ENCODE peak calls at places on chromosomes 7 and 10, in six cellular contexts. One of them, this sample, is unnamed.

GRCh38 chr10:79402951-79403350 is 42.5 kb downstream of the ZCCHC24 start:
- DNase-seq in epithelial cell of esophagus: no peak
- DNase-seq in cardiac fibroblast: no peak
- DNase-seq in GM12878: no peak
- DNase-seq in GM20000: no peak
- DNase-seq in WTC11: no peak
- DNase-seq in this sample: no peak

GRCh38 chr10:43585046-43585445 is 10.6 kb upstream of the ZNF239 start:
- DNase-seq in epithelial cell of esophagus: peak; percentile 14
- DNase-seq in cardiac fibroblast: no peak
- DNase-seq in GM12878: no peak
- DNase-seq in GM20000: no peak
- DNase-seq in WTC11: no peak
- DNase-seq in this sample: no peak

GRCh38 chr10:96972264-96972663 is 140.2 kb downstream of the LCOR start:
- DNase-seq in epithelial cell of esophagus: no peak
- DNase-seq in cardiac fibroblast: no peak
- DNase-seq in GM12878: no peak
- DNase-seq in GM20000: no peak
- DNase-seq in WTC11: no peak
- DNase-seq in this sample: no peak

GRCh38 chr7:22214000-22214399 is 143.0 kb downstream of the RAPGEF5 start:
- DNase-seq in epithelial cell of esophagus: no peak
- DNase-seq in cardiac fibroblast: peak; percentile 23
- DNase-seq in GM12878: no peak
- DNase-seq in GM20000: no peak
- DNase-seq in WTC11: no peak
- DNase-seq in this sample: peak; percentile 52

GRCh38 chr10:6296456-6297214 is 93.9 kb downstream of the PFKFB3 start:
- DNase-seq in epithelial cell of esophagus: no peak
- DNase-seq in cardiac fibroblast: no peak
- DNase-seq in GM12878: no peak
- DNase-seq in GM20000: no peak
- DNase-seq in WTC11: no peak
- DNase-seq in this sample: no peak

GRCh38 chr10:60267802-60268201 is 121.9 kb downstream of the ANK3 start:
- DNase-seq in epithelial cell of esophagus: no peak
- DNase-seq in cardiac fibroblast: no peak
- DNase-seq in GM12878: no peak
- DNase-seq in GM20000: no peak
- DNase-seq in WTC11: no peak
- DNase-seq in this sample: no peak

GRCh38 chr7:155594961-155595366 is 48.6 kb upstream of the CNPY1 start:
- DNase-seq in epithelial cell of esophagus: peak; percentile 47
- DNase-seq in cardiac fibroblast: no peak
- DNase-seq in GM12878: no peak
- DNase-seq in GM20000: no peak
- DNase-seq in WTC11: peak; percentile 38
- DNase-seq in this sample: no peak

GRCh38 chr10:15408557-15408956 is 37.5 kb upstream of the FAM171A1 start:
- DNase-seq in epithelial cell of esophagus: no peak
- DNase-seq in cardiac fibroblast: no peak
- DNase-seq in GM12878: no peak
- DNase-seq in GM20000: no peak
- DNase-seq in WTC11: no peak
- DNase-seq in this sample: no peak

GRCh38 chr7:16271990-16272665 is 149.2 kb downstream of the CRPPA start:
- DNase-seq in epithelial cell of esophagus: peak; percentile 18
- DNase-seq in cardiac fibroblast: peak; percentile 11
- DNase-seq in GM12878: no peak
- DNase-seq in GM20000: no peak
- DNase-seq in WTC11: no peak
- DNase-seq in this sample: no peak

GRCh38 chr10:37704566-37704965 is 152.8 kb downstream of the ZNF248 start:
- DNase-seq in epithelial cell of esophagus: no peak
- DNase-seq in cardiac fibroblast: no peak
- DNase-seq in GM12878: no peak
- DNase-seq in GM20000: no peak
- DNase-seq in WTC11: no peak
- DNase-seq in this sample: no peak

GRCh38 chr7:1679966-1680730 is 10.1 kb downstream of the ELFN1 start:
- DNase-seq in epithelial cell of esophagus: no peak
- DNase-seq in cardiac fibroblast: no peak
- DNase-seq in GM12878: no peak
- DNase-seq in GM20000: no peak
- DNase-seq in WTC11: no peak
- DNase-seq in this sample: no peak

GRCh38 chr10:127996586-127996985 is 89.7 kb downstream of the PTPRE start:
- DNase-seq in epithelial cell of esophagus: peak; percentile 50
- DNase-seq in cardiac fibroblast: peak; percentile 73
- DNase-seq in GM12878: no peak
- DNase-seq in GM20000: no peak
- DNase-seq in WTC11: no peak
- DNase-seq in this sample: no peak

GRCh38 chr10:31927597-31928530 is 767 bp downstream of the ARHGAP12 start:
- DNase-seq in epithelial cell of esophagus: peak; percentile 51
- DNase-seq in cardiac fibroblast: peak; percentile 52
- DNase-seq in GM12878: no peak
- DNase-seq in GM20000: peak; percentile 75
- DNase-seq in WTC11: peak; percentile 56
- DNase-seq in this sample: peak; percentile 56

GRCh38 chr10:11539191-11539868 is 72.1 kb downstream of the USP6NL start:
- DNase-seq in epithelial cell of esophagus: peak; percentile 62
- DNase-seq in cardiac fibroblast: peak; percentile 49
- DNase-seq in GM12878: no peak
- DNase-seq in GM20000: no peak
- DNase-seq in WTC11: no peak
- DNase-seq in this sample: no peak

GRCh38 chr7:45973725-45974532 is 52.9 kb upstream of the IGFBP3 start:
- DNase-seq in epithelial cell of esophagus: no peak
- DNase-seq in cardiac fibroblast: peak; percentile 54
- DNase-seq in GM12878: no peak
- DNase-seq in GM20000: no peak
- DNase-seq in WTC11: no peak
- DNase-seq in this sample: no peak

GRCh38 chr10:520402-520787 is 169.1 kb downstream of the DIP2C start:
- DNase-seq in epithelial cell of esophagus: peak; percentile 90
- DNase-seq in cardiac fibroblast: peak; percentile 60
- DNase-seq in GM12878: no peak
- DNase-seq in GM20000: no peak
- DNase-seq in WTC11: no peak
- DNase-seq in this sample: no peak

GRCh38 chr10:106401161-106401560 is 763.3 kb downstream of the SORCS1 start:
- DNase-seq in epithelial cell of esophagus: peak; percentile 44
- DNase-seq in cardiac fibroblast: peak; percentile 34
- DNase-seq in GM12878: no peak
- DNase-seq in GM20000: no peak
- DNase-seq in WTC11: no peak
- DNase-seq in this sample: no peak

GRCh38 chr7:48083114-48083830 is 5.8 kb upstream of the UPP1 start:
- DNase-seq in epithelial cell of esophagus: no peak
- DNase-seq in cardiac fibroblast: peak; percentile 84
- DNase-seq in GM12878: no peak
- DNase-seq in GM20000: no peak
- DNase-seq in WTC11: no peak
- DNase-seq in this sample: no peak

GRCh38 chr7:159096736-159097581 is 47.7 kb downstream of the VIPR2 start:
- DNase-seq in epithelial cell of esophagus: no peak
- DNase-seq in cardiac fibroblast: no peak
- DNase-seq in GM12878: no peak
- DNase-seq in GM20000: no peak
- DNase-seq in WTC11: no peak
- DNase-seq in this sample: no peak

GRCh38 chr7:121392277-121393004 is 3.7 kb downstream of the FAM3C start:
- DNase-seq in epithelial cell of esophagus: no peak
- DNase-seq in cardiac fibroblast: no peak
- DNase-seq in GM12878: no peak
- DNase-seq in GM20000: no peak
- DNase-seq in WTC11: no peak
- DNase-seq in this sample: no peak

GRCh38 chr10:76017026-76017732 is 585.8 kb downstream of the LRMDA start:
- DNase-seq in epithelial cell of esophagus: peak; percentile 6
- DNase-seq in cardiac fibroblast: no peak
- DNase-seq in GM12878: no peak
- DNase-seq in GM20000: no peak
- DNase-seq in WTC11: no peak
- DNase-seq in this sample: no peak

GRCh38 chr7:19984231-19984632 is 210.8 kb upstream of the TMEM196 start:
- DNase-seq in epithelial cell of esophagus: peak; percentile 6
- DNase-seq in cardiac fibroblast: no peak
- DNase-seq in GM12878: no peak
- DNase-seq in GM20000: no peak
- DNase-seq in WTC11: peak; percentile 50
- DNase-seq in this sample: peak; percentile 9

GRCh38 chr10:12973149-12973718 is 28.3 kb downstream of the CCDC3 start:
- DNase-seq in epithelial cell of esophagus: no peak
- DNase-seq in cardiac fibroblast: no peak
- DNase-seq in GM12878: no peak
- DNase-seq in GM20000: no peak
- DNase-seq in WTC11: no peak
- DNase-seq in this sample: no peak

GRCh38 chr10:111316607-111317006 is 239.8 kb downstream of the ADRA2A start:
- DNase-seq in epithelial cell of esophagus: no peak
- DNase-seq in cardiac fibroblast: no peak
- DNase-seq in GM12878: no peak
- DNase-seq in GM20000: no peak
- DNase-seq in WTC11: no peak
- DNase-seq in this sample: no peak
- TF ChIP-seq CTCF in epithelial cell of esophagus: no peak
- TF ChIP-seq CTCF in cardiac fibroblast: no peak
- TF ChIP-seq CTCF in GM12878: no peak
- TF ChIP-seq CTCF in GM20000: no peak
- TF ChIP-seq CTCF in WTC11: no peak
- TF ChIP-seq CTCF in this sample: no peak

GRCh38 chr7:132532237-132532734 is 44.0 kb downstream of the PLXNA4 start:
- DNase-seq in epithelial cell of esophagus: no peak
- DNase-seq in cardiac fibroblast: no peak
- DNase-seq in GM12878: no peak
- DNase-seq in GM20000: no peak
- DNase-seq in WTC11: no peak
- DNase-seq in this sample: no peak

GRCh38 chr7:132537451-132537850 is 38.8 kb downstream of the PLXNA4 start:
- DNase-seq in epithelial cell of esophagus: no peak
- DNase-seq in cardiac fibroblast: no peak
- DNase-seq in GM12878: no peak
- DNase-seq in GM20000: no peak
- DNase-seq in WTC11: no peak
- DNase-seq in this sample: no peak

GRCh38 chr7:132531562-132531961 is 44.7 kb downstream of the PLXNA4 start:
- DNase-seq in epithelial cell of esophagus: no peak
- DNase-seq in cardiac fibroblast: no peak
- DNase-seq in GM12878: no peak
- DNase-seq in GM20000: no peak
- DNase-seq in WTC11: no peak
- DNase-seq in this sample: no peak

GRCh38 chr7:132541656-132542055 is 34.6 kb downstream of the PLXNA4 start:
- DNase-seq in epithelial cell of esophagus: no peak
- DNase-seq in cardiac fibroblast: no peak
- DNase-seq in GM12878: no peak
- DNase-seq in GM20000: no peak
- DNase-seq in WTC11: no peak
- DNase-seq in this sample: no peak

DNA sequence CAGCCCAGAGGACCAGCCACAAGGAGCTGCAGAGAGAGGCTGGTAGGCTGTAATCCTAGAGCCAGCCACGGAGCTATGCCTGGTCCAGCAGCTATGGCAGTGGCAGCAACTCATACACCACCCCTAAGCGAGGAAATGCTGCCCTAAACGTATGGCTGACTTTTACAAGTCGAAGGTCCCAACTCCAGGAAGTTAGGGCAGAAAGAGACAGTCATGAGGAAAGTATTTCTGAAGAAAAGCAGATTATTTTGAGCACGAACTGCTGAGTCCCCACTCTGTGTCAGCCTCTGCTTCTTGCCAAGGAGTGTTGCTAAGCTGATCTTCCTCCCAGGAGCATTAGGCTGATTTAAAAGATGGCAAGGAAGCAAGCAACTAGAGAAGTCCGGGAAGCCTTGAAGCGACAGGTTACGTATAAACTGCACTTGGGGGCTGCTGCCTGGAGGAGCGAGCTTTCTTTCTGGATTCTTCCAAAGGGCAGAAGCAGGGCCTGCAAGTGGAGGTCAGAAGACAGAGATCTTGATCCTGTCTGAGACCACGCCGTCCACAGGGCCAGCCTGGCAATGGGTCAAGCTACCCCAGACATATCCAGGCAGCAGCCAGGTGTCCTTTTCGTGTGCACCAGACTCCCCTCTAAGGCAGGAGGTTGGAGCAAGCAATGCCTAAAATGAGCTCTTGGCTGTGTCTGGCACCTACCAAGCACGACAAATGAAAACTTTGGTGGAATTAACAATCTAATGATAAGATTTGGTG is 39.4 kb downstream of the PLXNA4 start:
- DNase-seq in epithelial cell of esophagus: no peak
- DNase-seq in cardiac fibroblast: peak; percentile 42
- DNase-seq in GM12878: no peak
- DNase-seq in GM20000: no peak
- DNase-seq in WTC11: no peak
- DNase-seq in this sample: no peak
- TF ChIP-seq CTCF in epithelial cell of esophagus: no peak
- TF ChIP-seq CTCF in cardiac fibroblast: no peak
- TF ChIP-seq CTCF in GM12878: no peak
- TF ChIP-seq CTCF in GM20000: no peak
- TF ChIP-seq CTCF in WTC11: no peak
- TF ChIP-seq CTCF in this sample: no peak

DNA sequence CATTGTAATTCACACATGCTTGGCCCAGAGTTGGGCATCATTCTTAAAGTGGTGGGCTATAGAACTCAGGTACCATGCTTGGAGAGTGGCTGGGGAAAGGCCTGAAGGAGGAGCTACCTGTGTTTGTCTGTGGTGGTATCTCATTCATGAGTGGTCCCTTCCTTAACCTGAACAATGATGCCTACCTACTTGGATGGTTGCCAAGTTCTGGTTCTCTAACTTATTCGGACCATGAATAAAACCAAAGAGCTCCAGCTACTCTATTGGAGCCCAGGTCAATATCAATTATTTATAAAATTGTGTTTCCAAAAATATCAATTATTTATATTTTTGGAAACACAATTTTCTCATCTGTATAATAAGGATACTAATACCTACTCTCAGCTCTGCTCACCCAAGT is 2.9 kb upstream of the GPR37 start:
- DNase-seq in epithelial cell of esophagus: no peak
- DNase-seq in cardiac fibroblast: no peak
- DNase-seq in GM12878: no peak
- DNase-seq in GM20000: no peak
- DNase-seq in WTC11: no peak
- DNase-seq in this sample: no peak
- TF ChIP-seq CTCF in epithelial cell of esophagus: no peak
- TF ChIP-seq CTCF in cardiac fibroblast: no peak
- TF ChIP-seq CTCF in GM12878: no peak
- TF ChIP-seq CTCF in GM20000: no peak
- TF ChIP-seq CTCF in WTC11: no peak
- TF ChIP-seq CTCF in this sample: no peak

DNA sequence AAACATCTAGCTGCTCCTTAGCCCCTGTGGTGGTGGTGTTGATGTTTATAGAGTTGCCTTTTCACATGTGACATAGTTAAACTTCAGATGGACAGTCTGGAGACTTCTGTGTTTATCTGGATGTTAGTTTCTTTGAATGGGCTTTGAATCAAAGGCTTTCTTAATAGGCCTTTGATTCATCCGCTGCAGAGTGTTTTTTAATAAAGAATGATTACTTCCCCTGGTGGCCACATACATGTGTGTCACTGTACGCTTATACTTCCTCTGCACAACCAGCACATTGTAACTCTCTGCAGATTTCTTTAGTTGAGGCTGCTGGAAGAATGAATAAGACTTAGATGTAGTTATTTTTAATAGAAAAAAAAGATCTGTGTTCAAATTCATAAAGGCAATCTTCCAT is 221.1 kb downstream of the DYNC1I1 start:
- DNase-seq in epithelial cell of esophagus: no peak
- DNase-seq in cardiac fibroblast: no peak
- DNase-seq in GM12878: no peak
- DNase-seq in GM20000: no peak
- DNase-seq in WTC11: no peak
- DNase-seq in this sample: no peak
- TF ChIP-seq CTCF in epithelial cell of esophagus: no peak
- TF ChIP-seq CTCF in cardiac fibroblast: no peak
- TF ChIP-seq CTCF in GM12878: no peak
- TF ChIP-seq CTCF in GM20000: no peak
- TF ChIP-seq CTCF in WTC11: no peak
- TF ChIP-seq CTCF in this sample: peak; percentile 37